ENCODE peak calls at places on chromosomes 6 and 20, in seven cellular contexts. X, L, P, Z, E, A and Y are unnamed samples.

GRCh38 chr20:42844751-42845150 is 345.0 kb downstream of the PTPRT start:
- DNase-seq in P (no peak), X (no peak), E (no peak), Z (no peak), L (no peak), A (no peak), Y (no peak)

GRCh38 chr6:153024401-153025017 is 22.0 kb upstream of the MTRF1L start:
- DNase-seq in Z (peak; percentile 66), L (peak; percentile 52), P (peak; percentile 80), A (no peak), X (peak; percentile 42), E (peak; percentile 91), Y (peak; percentile 25)

GRCh38 chr6:124962617-124963415 is 579 bp downstream of the RNF217 start:
- DNase-seq in Z (peak; percentile 50), P (peak; percentile 88), L (no peak), X (peak; percentile 62), E (no peak), A (peak; percentile 39), Y (no peak)

GRCh38 chr6:43247115-43247999 is 4.1 kb downstream of the TTBK1 start:
- DNase-seq in X (peak; percentile 84), E (peak; percentile 93), A (peak; percentile 78), L (peak; percentile 78), Z (peak; percentile 52), P (peak; percentile 95), Y (peak; percentile 76)

GRCh38 chr6:124434416-124434815 is 527.8 kb upstream of the RNF217 start:
- DNase-seq in E (no peak), A (no peak), Z (no peak), L (no peak), X (no peak), P (no peak), Y (no peak)

GRCh38 chr20:49887251-49887827 is 28.0 kb downstream of the SPATA2 start:
- DNase-seq in A (no peak), X (no peak), Z (no peak), P (no peak), E (no peak), L (no peak), Y (no peak)

GRCh38 chr6:90288404-90288803 is 8.2 kb downstream of the BACH2 start:
- DNase-seq in A (no peak), Z (no peak), X (no peak), E (no peak), P (no peak), L (no peak), Y (no peak)

GRCh38 chr20:37902504-37903313 is at the start of gene VSTM2L:
- DNase-seq in P (peak; percentile 72), E (no peak), L (no peak), Z (peak; percentile 75), X (no peak), A (no peak), Y (no peak)

GRCh38 chr6:20061952-20062351 is 150.3 kb downstream of the MBOAT1 start:
- DNase-seq in X (no peak), P (no peak), E (no peak), A (no peak), L (no peak), Z (no peak), Y (no peak)

GRCh38 chr6:158121335-158121734 is 46.7 kb downstream of the SERAC1 start:
- DNase-seq in L (no peak), P (no peak), E (no peak), X (no peak), Z (no peak), A (no peak), Y (no peak)

GRCh38 chr6:107064579-107065065 is 36.6 kb downstream of the MTRES1 start:
- DNase-seq in X (peak; percentile 25), E (no peak), P (no peak), Z (peak; percentile 90), A (no peak), L (peak; percentile 77), Y (no peak)

GRCh38 chr20:36398515-36398914 is 92.4 kb downstream of the DLGAP4 start:
- DNase-seq in L (no peak), X (no peak), P (no peak), E (no peak), A (no peak), Z (no peak), Y (no peak)

GRCh38 chr20:35478804-35479472 is 23.5 kb downstream of the CEP250 start:
- DNase-seq in X (no peak), P (peak; percentile 85), A (no peak), E (peak; percentile 90), Z (peak; percentile 13), L (peak; percentile 52), Y (no peak)

GRCh38 chr20:62136283-62137091 is 6.7 kb downstream of the PSMA7 start:
- DNase-seq in Z (peak; percentile 77), A (peak; percentile 67), E (peak; percentile 92), P (peak; percentile 89), L (peak; percentile 73), X (peak; percentile 70), Y (peak; percentile 59)

GRCh38 chr6:74343804-74344203 is 647.8 kb downstream of the CD109 start:
- DNase-seq in A (no peak), P (no peak), L (no peak), Z (peak; percentile 29), X (no peak), E (peak; percentile 46), Y (no peak)

GRCh38 chr20:1509237-1509636 is 18.0 kb upstream of the SIRPB2 start:
- DNase-seq in X (no peak), E (peak; percentile 54), P (peak; percentile 61), Z (peak; percentile 35), L (no peak), A (no peak), Y (peak; percentile 12)

GRCh38 chr6:30935018-30935417 is 3.0 kb upstream of the SFTA2 start:
- DNase-seq in P (no peak), E (no peak), X (no peak), Z (peak; percentile 52), A (no peak), L (no peak), Y (no peak)

GRCh38 chr6:127952831-127953230 is 52.0 kb upstream of the THEMIS start:
- DNase-seq in X (no peak), P (no peak), A (no peak), L (no peak), E (no peak), Z (no peak), Y (no peak)

GRCh38 chr6:120938164-120938875 is 396.0 kb downstream of the TBC1D32 start:
- DNase-seq in X (no peak), Z (no peak), P (no peak), A (no peak), L (no peak), E (no peak), Y (no peak)

GRCh38 chr6:37576336-37576737 is 76.6 kb upstream of the CCDC167 start:
- DNase-seq in P (no peak), A (no peak), E (no peak), Z (no peak), X (no peak), L (no peak), Y (no peak)

GRCh38 chr6:156685823-156686428 is 91.3 kb upstream of the ARID1B start:
- DNase-seq in A (no peak), L (no peak), P (no peak), E (no peak), Z (no peak), X (peak; percentile 27), Y (no peak)

GRCh38 chr6:100116409-100117194 is 122.6 kb upstream of the MCHR2 start:
- DNase-seq in P (peak; percentile 85), E (peak; percentile 82), L (peak; percentile 65), X (peak; percentile 22), A (no peak), Z (peak; percentile 81), Y (no peak)

GRCh38 chr20:54726687-54727086 is 251.3 kb downstream of the DOK5 start:
- DNase-seq in A (no peak), X (no peak), P (no peak), L (no peak), Z (no peak), E (no peak), Y (no peak)

GRCh38 chr20:63495167-63495720 is 3.6 kb downstream of the EEF1A2 start:
- DNase-seq in P (no peak), X (no peak), A (no peak), Z (no peak), L (no peak), E (no peak), Y (no peak)

GRCh38 chr6:2476376-2476775 is 231.0 kb upstream of the GMDS start:
- DNase-seq in Z (no peak), L (no peak), P (no peak), E (no peak), A (no peak), X (peak; percentile 56), Y (no peak)

DNA sequence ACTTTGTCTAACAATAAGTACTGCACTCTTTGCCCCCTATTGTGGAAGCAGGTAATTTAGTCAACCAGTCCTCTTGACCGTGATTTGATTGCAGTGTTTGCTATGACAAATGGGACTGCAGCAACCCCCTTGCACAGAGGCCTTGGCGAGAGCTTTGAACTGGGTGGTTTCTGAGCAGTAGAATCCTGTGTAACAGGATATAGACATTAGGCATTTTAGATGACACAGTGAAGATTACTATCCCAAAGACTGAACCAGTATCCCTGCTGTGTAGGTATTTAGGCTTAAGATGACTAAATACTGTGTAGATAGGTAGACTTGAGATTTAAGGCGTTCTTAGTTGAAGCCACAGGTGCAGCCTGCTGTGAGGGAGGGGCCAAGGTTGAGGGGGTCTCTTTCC is 9.9 kb downstream of the DNMT3B start:
- DNase-seq in Z (no peak), X (no peak), A (no peak), P (no peak), L (no peak), E (no peak), Y (no peak)
- H3K4me3 ChIP-seq in Z (no peak overlapping the region), X (no peak overlapping the region), A (no peak overlapping the region), P (peak overlapping the region; percentile 13), L (no peak overlapping the region), E (no peak overlapping the region), Y (no peak overlapping the region)

GRCh38 chr6:34672657-34673043 is 23.9 kb downstream of the ILRUN start:
- DNase-seq in P (no peak), E (no peak), A (no peak), X (no peak), L (no peak), Z (no peak), Y (no peak)
- H3K27ac ChIP-seq in P (no peak overlapping the region), E (peak overlapping the region; percentile 39), A (peak overlapping the region; percentile 7), X (peak overlapping the region; percentile 56), L (no peak overlapping the region), Z (no peak overlapping the region), Y (peak overlapping the region; percentile 25)

DNA sequence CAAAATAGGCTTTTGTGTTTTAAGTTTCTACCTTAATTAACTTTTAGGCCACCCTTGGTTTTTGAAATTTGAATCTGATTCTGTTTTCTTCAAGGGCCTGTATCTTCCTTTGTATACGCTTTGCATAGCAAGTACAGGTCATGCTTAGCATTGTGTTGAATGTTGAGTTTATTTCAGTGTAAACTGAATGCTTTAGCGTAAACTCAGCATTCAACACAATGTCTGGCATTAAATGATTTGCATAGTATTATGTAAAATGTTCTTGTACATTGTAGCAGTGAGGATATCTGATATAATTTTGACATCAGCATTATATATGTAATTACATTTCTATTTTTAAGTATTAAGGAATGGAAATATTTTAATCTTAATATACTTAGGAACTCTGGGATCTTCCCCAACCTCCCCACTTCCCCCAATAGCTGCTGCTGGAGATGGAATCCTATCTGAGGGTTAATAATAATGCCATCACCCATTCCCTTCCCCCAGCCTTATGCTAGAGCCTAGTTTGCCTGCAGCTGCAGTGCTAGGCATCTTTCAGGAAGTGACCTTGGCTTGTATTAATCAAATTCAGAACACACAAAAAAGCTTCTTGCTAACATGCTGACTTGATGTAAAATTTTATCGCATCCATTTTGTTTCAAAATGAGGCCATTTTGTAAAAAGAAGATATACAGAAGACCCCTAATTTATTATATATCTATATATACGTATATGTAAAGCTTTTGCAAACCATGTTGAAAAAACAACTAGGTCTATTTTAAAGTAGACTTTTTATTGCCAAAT is 73.1 kb downstream of the NCOA3 start:
- DNase-seq in L (peak; percentile 16), A (no peak), E (peak; percentile 91), X (no peak), Z (peak; percentile 47), P (no peak), Y (no peak)
- H3K4me1 ChIP-seq in L (peaks cover 26% of the 10 kb centered on the region), A (peaks cover 51% of the 10 kb centered on the region), E (peaks cover 68% of the 10 kb centered on the region), X (peaks cover 11% of the 10 kb centered on the region), Z (peaks cover 39% of the 10 kb centered on the region), P (peaks cover 9% of the 10 kb centered on the region), Y (peaks cover 39% of the 10 kb centered on the region)

GRCh38 chr6:5506575-5506974 is 245.3 kb downstream of the FARS2 start:
- DNase-seq in Z (no peak), A (no peak), P (no peak), E (no peak), L (no peak), X (no peak), Y (no peak)
- H3K4me3 ChIP-seq in Z (no peak overlapping the region), A (no peak overlapping the region), P (no peak overlapping the region), E (no peak overlapping the region), L (no peak overlapping the region), X (no peak overlapping the region), Y (peak overlapping the region; percentile 19)